ENCODE peak calls at places on chromosomes 5 and 9, in eight cellular contexts. L is retinal pigment epithelial cell, N is H9, V is upper lobe of right lung, E is GM12865, F is foreskin fibroblast, H is mucosa of descending colon, T is AG10803. X is an unnamed sample.

GRCh38 chr5:81779125-81779934 is 28.4 kb upstream of the SSBP2 start:
- DNase-seq in N (no peak), F (peak), H (peak), L (no peak), T (peak), V (peak), E (peak), X (peak)

GRCh38 chr5:107184066-107184465 is 486.7 kb downstream of the EFNA5 start:
- DNase-seq in F (no peak), L (no peak), H (no peak), N (no peak), T (no peak), V (no peak), E (no peak), X (no peak)

GRCh38 chr5:6557807-6558575 is 74.9 kb downstream of the NSUN2 start:
- DNase-seq in E (no peak), N (no peak), T (no peak), V (no peak), F (no peak), H (no peak), L (no peak), X (no peak)

GRCh38 chr9:12426198-12426864 is 266.9 kb upstream of the TYRP1 start:
- DNase-seq in T (no peak), H (no peak), F (peak), E (no peak), V (no peak), L (no peak), N (peak), X (no peak)

GRCh38 chr5:33964132-33964531 is 20.4 kb downstream of the SLC45A2 start:
- DNase-seq in V (no peak), N (no peak), E (peak), H (no peak), F (peak), L (no peak), T (peak), X (no peak)

GRCh38 chr9:124810513-124811355 is 33.8 kb downstream of the OLFML2A start:
- DNase-seq in H (no peak), E (no peak), N (peak), T (peak), V (no peak), F (peak), L (peak), X (no peak)

GRCh38 chr5:7874639-7875038 is 5.7 kb downstream of the MTRR start:
- DNase-seq in N (no peak), V (no peak), F (no peak), H (no peak), E (no peak), L (no peak), T (no peak), X (no peak)

GRCh38 chr5:126492939-126493338 is 69.7 kb downstream of the GRAMD2B start:
- DNase-seq in T (no peak), F (peak), N (no peak), E (peak), V (no peak), L (no peak), H (peak), X (no peak)

GRCh38 chr5:44983006-44983405 is 174.3 kb downstream of the MRPS30 start:
- DNase-seq in N (no peak), T (no peak), F (peak), L (no peak), H (no peak), V (no peak), E (no peak), X (no peak)

GRCh38 chr9:73869261-73869660 is 627.9 kb upstream of the RORB start:
- DNase-seq in H (peak), L (peak), V (no peak), F (peak), N (no peak), E (peak), T (no peak), X (peak)

GRCh38 chr9:129449066-129449465 is 171.8 kb downstream of the C9orf50 start:
- DNase-seq in T (no peak), N (no peak), F (no peak), H (no peak), V (no peak), L (no peak), E (no peak), X (no peak)

GRCh38 chr9:626591-626990 is 214.9 kb upstream of the DMRT1 start:
- DNase-seq in V (no peak), L (no peak), E (peak), T (peak), N (no peak), F (peak), H (no peak), X (peak)

GRCh38 chr9:130912932-130913598 is 16.5 kb upstream of the QRFP start:
- DNase-seq in F (peak), V (no peak), E (no peak), N (no peak), T (peak), L (peak), H (no peak), X (no peak)

GRCh38 chr9:112338561-112338960 is 5.1 kb upstream of the PTBP3 start:
- DNase-seq in N (no peak), L (no peak), H (peak), T (peak), V (no peak), F (peak), E (no peak), X (no peak)

GRCh38 chr9:34809504-34810186 is 99.7 kb upstream of the CCL21 start:
- DNase-seq in L (no peak), T (no peak), E (no peak), N (peak), H (peak), F (peak), V (no peak), X (no peak)

GRCh38 chr5:141603912-141604311 is 14.9 kb downstream of the DIAPH1 start:
- DNase-seq in F (no peak), H (no peak), E (no peak), V (no peak), T (no peak), N (no peak), L (no peak), X (no peak)
- TF ChIP-seq CTCF in F (no peak), H (no peak), E (no peak), V (no peak), T (no peak), N (no peak), L (no peak), X (no peak)

GRCh38 chr9:109064963-109065701 is 51.8 kb upstream of the CTNNAL1 start:
- DNase-seq in E (no peak), V (no peak), N (no peak), T (peak), F (peak), L (no peak), H (no peak), X (no peak)

GRCh38 chr9:109060235-109060634 is 46.9 kb upstream of the CTNNAL1 start:
- DNase-seq in T (no peak), N (no peak), V (no peak), F (no peak), H (no peak), L (no peak), E (no peak), X (no peak)

GRCh38 chr9:109068764-109069163 is 51.0 kb downstream of the TMEM245 start:
- DNase-seq in V (no peak), N (no peak), F (no peak), H (no peak), L (no peak), T (no peak), E (no peak), X (no peak)

GRCh38 chr9:109062543-109062942 is 49.2 kb upstream of the CTNNAL1 start:
- DNase-seq in F (no peak), T (peak), L (no peak), H (no peak), V (no peak), N (no peak), E (no peak), X (no peak)

DNA sequence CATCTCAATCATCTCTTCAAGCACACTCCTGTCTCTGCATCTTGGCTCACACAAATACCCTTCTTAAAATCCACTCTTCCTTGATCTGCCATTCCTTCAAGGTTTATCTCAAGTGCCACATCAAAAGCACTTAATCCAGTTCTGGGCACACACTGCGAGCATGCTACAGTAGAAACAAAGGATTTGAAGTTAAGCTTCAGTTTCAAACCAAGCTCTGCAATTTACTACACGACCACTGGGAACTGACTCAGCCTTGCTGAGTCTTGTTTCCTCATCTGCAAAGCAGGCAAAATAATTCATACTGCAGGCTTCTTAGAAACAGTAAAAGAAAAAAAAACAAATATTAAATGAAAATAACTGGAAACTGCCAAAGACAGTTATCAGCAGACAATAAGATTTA is 50.5 kb upstream of the CTNNAL1 start:
- DNase-seq in E (no peak), H (no peak), L (peak), V (no peak), F (peak), N (no peak), T (peak), X (no peak)
- TF ChIP-seq CTCF in E (no peak), H (no peak), L (peak), V (no peak), F (no peak), N (no peak), T (no peak), X (no peak)

GRCh38 chr5:139273572-139274264 is 19.8 kb upstream of the MATR3 start:
- DNase-seq in F (peak), L (no peak), H (peak), E (peak), T (peak), N (peak), V (peak), X (peak)
- TF ChIP-seq CTCF in F (no peak), L (no peak), H (peak), E (peak), T (no peak), N (no peak), V (peak), X (no peak)

DNA sequence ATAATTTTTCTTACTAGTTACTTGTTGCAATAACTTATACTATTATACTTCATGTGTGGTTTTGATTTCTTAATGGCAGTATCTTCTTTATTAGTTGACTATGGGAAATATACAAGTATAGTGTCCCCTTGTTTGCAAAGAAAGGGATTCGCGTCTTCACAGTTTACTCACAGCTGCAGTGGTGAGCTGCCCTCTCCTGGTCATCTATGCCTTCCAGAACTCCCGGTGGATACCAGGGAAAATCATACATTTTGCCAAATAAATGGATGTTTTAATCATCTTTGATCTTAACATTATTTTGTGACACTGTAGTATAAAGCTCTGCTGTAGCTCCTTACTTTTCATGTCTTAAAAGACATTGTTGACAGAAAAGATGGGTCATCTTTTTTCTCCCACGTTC is 142.0 kb downstream of the ZCCHC7 start:
- DNase-seq in V (no peak), E (peak), T (peak), H (no peak), N (no peak), F (peak), L (no peak), X (no peak)
- TF ChIP-seq CTCF in V (peak), E (no peak), T (peak), H (no peak), N (peak), F (peak), L (peak), X (peak)

X was measured in GM10248.